ENCODE peak calls at places on chromosomes 16 and 17, in seven cellular contexts. O is H9, L is IMR-90, H is neuronal stem cell, B is H1, N is mesenchymal stem cell, S is trophoblast cell. D is an unnamed sample.

GRCh38 chr17:39699818-39700147 is at the start of gene ERBB2:
- DNase-seq in S (peak; percentile 69), O (peak; percentile 88), H (no peak), N (peak; percentile 75), L (peak; percentile 73), B (peak; percentile 67), D (peak; percentile 90)

GRCh38 chr17:81995463-81996231 is 18.2 kb downstream of the ASPSCR1 start:
- DNase-seq in H (no peak), O (peak; percentile 79), N (no peak), S (no peak), L (no peak), B (peak; percentile 63), D (no peak)

GRCh38 chr17:17077861-17078732 is 35.8 kb downstream of the MPRIP start:
- DNase-seq in O (no peak), H (no peak), N (no peak), L (no peak), B (no peak), S (peak; percentile 88), D (peak; percentile 30)

GRCh38 chr17:46994993-46995392 is 15.9 kb upstream of the RPRML start:
- DNase-seq in H (no peak), L (no peak), O (no peak), S (no peak), B (no peak), N (no peak), D (no peak)

GRCh38 chr17:75697651-75698291 is 23.5 kb upstream of the ITGB4 start:
- DNase-seq in B (no peak), N (no peak), H (no peak), S (no peak), O (no peak), L (no peak), D (no peak)

GRCh38 chr17:17382060-17382449 is 78.9 kb downstream of the NT5M start:
- DNase-seq in N (no peak), S (no peak), L (no peak), O (no peak), B (no peak), H (no peak), D (no peak)

GRCh38 chr17:64492481-64493109 is 4.3 kb downstream of the POLG2 start:
- DNase-seq in N (peak; percentile 53), H (no peak), B (no peak), S (no peak), O (no peak), L (no peak), D (no peak)

GRCh38 chr17:38420518-38420917 is 7.7 kb upstream of the ARHGAP23 start:
- DNase-seq in O (no peak), L (no peak), B (no peak), N (no peak), H (no peak), S (no peak), D (no peak)

GRCh38 chr16:57244767-57245471 is at the start of gene ARL2BP:
- DNase-seq in B (peak; percentile 95), L (peak; percentile 96), S (peak; percentile 98), O (peak; percentile 99), H (peak; percentile 97), N (peak; percentile 98), D (peak; percentile 99)

GRCh38 chr16:17229766-17230165 is 241.0 kb downstream of the XYLT1 start:
- DNase-seq in N (no peak), L (no peak), O (no peak), H (no peak), B (no peak), S (peak; percentile 72), D (no peak)

GRCh38 chr16:49092704-49093103 is 188.9 kb downstream of the CBLN1 start:
- DNase-seq in L (no peak), H (no peak), O (no peak), B (no peak), S (peak; percentile 33), N (no peak), D (no peak)

GRCh38 chr16:1528921-1529537 is 4.4 kb upstream of the TMEM204 start:
- DNase-seq in N (no peak), L (no peak), S (no peak), O (no peak), B (no peak), H (no peak), D (no peak)
- H4K8ac ChIP-seq in N (no peak overlapping the region), L (no peak overlapping the region), S (peak overlapping the region; percentile 14), O (no peak overlapping the region), B (no peak overlapping the region), H (peak overlapping the region; percentile 43), D (no peak overlapping the region)

GRCh38 chr16:90083139-90083538 is 6.0 kb upstream of the PRDM7 start:
- DNase-seq in S (no peak), L (no peak), N (no peak), B (no peak), H (no peak), O (no peak), D (no peak)

GRCh38 chr16:90081606-90081970 is 4.5 kb upstream of the PRDM7 start:
- DNase-seq in B (no peak), S (no peak), H (no peak), L (no peak), N (no peak), O (peak; percentile 38), D (no peak)

GRCh38 chr16:90078594-90078895 is 1.4 kb upstream of the PRDM7 start:
- DNase-seq in S (no peak), O (no peak), B (no peak), L (no peak), N (no peak), H (no peak), D (no peak)

GRCh38 chr16:90077240-90077756 is at the start of gene PRDM7:
- DNase-seq in S (peak; percentile 95), H (peak; percentile 45), N (peak; percentile 90), B (peak; percentile 99), L (peak; percentile 94), O (peak; percentile 99), D (peak; percentile 77)

DNA sequence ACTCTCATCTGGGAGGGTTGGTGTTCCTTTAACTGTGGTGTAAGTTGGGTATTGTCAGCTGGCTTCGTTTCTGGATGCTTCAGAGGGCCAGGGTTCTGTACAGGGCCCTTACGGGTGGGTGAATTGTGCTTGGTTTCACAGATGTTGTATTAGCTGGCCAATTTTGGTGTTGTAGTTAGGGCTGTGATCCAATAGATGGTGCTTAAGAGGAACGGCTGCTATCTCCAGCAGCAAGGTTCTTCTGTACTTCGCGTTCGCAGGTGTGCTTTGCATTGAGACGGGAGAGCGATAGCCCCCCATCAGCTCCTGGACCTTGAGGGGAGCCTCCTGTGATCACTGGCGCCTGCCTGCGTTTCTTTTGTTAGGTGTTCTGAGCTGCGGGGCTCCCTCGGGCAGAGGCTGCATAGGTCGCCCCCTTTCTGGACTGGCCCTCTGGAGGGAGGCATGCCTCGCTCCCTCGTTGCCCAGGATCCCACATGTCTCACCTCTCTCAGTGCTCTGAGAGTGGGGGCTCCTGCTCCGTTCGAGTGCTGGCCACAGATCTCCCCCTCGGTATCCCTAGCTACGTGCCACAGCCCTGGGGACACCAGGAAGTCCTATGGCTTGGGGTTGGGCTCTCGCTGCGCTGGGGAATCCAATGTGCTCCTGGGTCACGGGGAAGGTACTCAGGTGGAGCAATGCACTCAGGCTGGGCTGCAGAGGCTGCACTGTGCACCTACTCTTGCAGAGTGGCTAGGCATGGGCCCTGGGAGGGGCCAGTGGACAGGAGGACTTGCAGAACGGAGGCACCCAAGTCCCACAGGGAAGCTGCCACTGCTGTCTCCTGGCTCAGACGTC is 844 bp upstream of the PRDM7 start:
- DNase-seq in L (peak; percentile 42), N (no peak), S (no peak), H (no peak), O (peak; percentile 40), B (peak; percentile 67), D (peak; percentile 12)
- H3K4ac ChIP-seq in L (peak overlapping the region; percentile 85), N (no peak overlapping the region), S (no peak overlapping the region), H (no peak overlapping the region), O (no peak overlapping the region), B (no peak overlapping the region), D (no peak overlapping the region)

GRCh38 chr17:67215991-67216421 is 29.0 kb downstream of the HELZ start:
- DNase-seq in N (no peak), S (no peak), B (no peak), O (no peak), L (no peak), H (no peak), D (no peak)
- H4K8ac ChIP-seq in N (no peak overlapping the region), S (no peak overlapping the region), B (no peak overlapping the region), O (no peak overlapping the region), L (no peak overlapping the region), H (no peak overlapping the region), D (no peak overlapping the region)

GRCh38 chr17:1847191-1847590 is 17.4 kb downstream of the RPA1 start:
- DNase-seq in O (no peak), S (no peak), H (no peak), B (no peak), N (no peak), L (no peak), D (no peak)
- H3K4ac ChIP-seq in O (no peak overlapping the region), S (no peak overlapping the region), H (no peak overlapping the region), B (no peak overlapping the region), N (no peak overlapping the region), L (no peak overlapping the region), D (no peak overlapping the region)

GRCh38 chr17:42363767-42364585 is 24.3 kb downstream of the STAT3 start:
- DNase-seq in B (no peak), L (peak; percentile 72), S (peak; percentile 44), H (no peak), O (no peak), N (no peak), D (no peak)

GRCh38 chr17:42359133-42359532 is 29.1 kb downstream of the STAT3 start:
- DNase-seq in O (no peak), H (no peak), N (no peak), L (no peak), B (no peak), S (no peak), D (peak; percentile 86)

GRCh38 chr17:42362245-42362961 is 25.8 kb downstream of the STAT3 start:
- DNase-seq in S (peak; percentile 23), O (no peak), H (no peak), B (no peak), N (no peak), L (no peak), D (no peak)

GRCh38 chr17:42363231-42363630 is 25.0 kb downstream of the STAT3 start:
- DNase-seq in S (no peak), H (no peak), O (no peak), N (no peak), L (no peak), B (no peak), D (no peak)

GRCh38 chr17:42361781-42362186 is 26.5 kb downstream of the STAT3 start:
- DNase-seq in H (no peak), L (no peak), B (no peak), S (no peak), O (no peak), N (no peak), D (peak; percentile 54)
- H4K8ac ChIP-seq in H (no peak overlapping the region), L (no peak overlapping the region), B (no peak overlapping the region), S (no peak overlapping the region), O (no peak overlapping the region), N (no peak overlapping the region), D (no peak overlapping the region)

DNA sequence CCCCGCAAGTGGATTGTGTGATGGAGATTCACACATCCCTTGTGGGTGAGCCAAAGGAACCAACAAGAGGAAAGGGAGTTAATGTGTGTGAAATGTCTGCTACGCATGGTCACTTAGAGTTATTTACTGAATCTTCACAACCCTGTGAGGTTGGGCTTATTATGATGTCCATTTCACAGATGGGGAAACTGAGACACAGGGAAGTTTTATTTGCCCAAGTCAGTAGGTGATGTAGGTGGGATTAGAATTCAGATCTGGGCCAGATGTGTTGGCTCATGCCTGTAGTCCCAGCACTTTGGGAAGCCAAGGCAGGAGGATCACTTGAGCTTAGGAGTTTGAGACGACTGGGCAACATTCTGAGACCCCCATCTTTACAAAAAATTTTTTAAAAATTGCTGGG is 11.6 kb upstream of the DLX4 start:
- DNase-seq in N (no peak), O (no peak), S (no peak), L (no peak), H (no peak), B (no peak), D (no peak)
- H3K4ac ChIP-seq in N (no peak overlapping the region), O (no peak overlapping the region), S (no peak overlapping the region), L (no peak overlapping the region), H (no peak overlapping the region), B (no peak overlapping the region), D (no peak overlapping the region)

D was measured in mesendoderm.